ENCODE peak calls at places on chromosomes 5 and 9, in four cellular contexts. O, D, X and K are unnamed samples.

GRCh38 chr9:3931058-3931457 is 368.8 kb downstream of the GLIS3 start:
- DNase-seq in O (no peak), X (no peak), D (no peak), K (no peak)

GRCh38 chr9:89751081-89751855 is 146.5 kb downstream of the GADD45G start:
- DNase-seq in O (no peak), X (no peak), D (no peak), K (no peak)

GRCh38 chr9:100443781-100444768 is 17.1 kb downstream of the MSANTD3 start:
- DNase-seq in O (no peak), D (no peak), X (no peak), K (no peak)

GRCh38 chr9:116365056-116365471 is 211.5 kb downstream of the PAPPA start:
- DNase-seq in D (no peak), O (peak; percentile 64), X (no peak), K (peak; percentile 55)

GRCh38 chr5:119743927-119744326 is 114.6 kb downstream of the FAM170A start:
- DNase-seq in X (peak; percentile 40), D (peak; percentile 16), O (no peak), K (no peak)

GRCh38 chr9:4228606-4229005 is 71.3 kb downstream of the GLIS3 start:
- DNase-seq in D (no peak), O (no peak), X (no peak), K (no peak)

GRCh38 chr9:84339951-84340350 is 607 bp downstream of the SLC28A3 start:
- DNase-seq in O (no peak), X (no peak), D (no peak), K (peak; percentile 25)

GRCh38 chr5:44691811-44692210 is 116.9 kb upstream of the MRPS30 start:
- DNase-seq in O (no peak), X (no peak), D (no peak), K (no peak)

GRCh38 chr5:151063136-151063544 is 17.7 kb downstream of the TNIP1 start:
- DNase-seq in X (peak; percentile 21), O (no peak), D (no peak), K (no peak)

GRCh38 chr9:33166263-33167083 is 663 bp downstream of the B4GALT1 start:
- DNase-seq in O (peak; percentile 77), D (peak; percentile 35), X (no peak), K (peak; percentile 88)

GRCh38 chr5:171438753-171439152 is 19.3 kb downstream of the FGF18 start:
- DNase-seq in X (no peak), O (no peak), D (no peak), K (no peak)

GRCh38 chr5:95841914-95842812 is 19.6 kb upstream of the GLRX start:
- DNase-seq in D (no peak), O (no peak), X (peak; percentile 98), K (peak; percentile 67)

GRCh38 chr9:114037961-114038723 is 40.0 kb downstream of the AMBP start:
- DNase-seq in X (no peak), D (no peak), O (no peak), K (no peak)

GRCh38 chr9:130242270-130243014 is 23.1 kb upstream of the HMCN2 start:
- DNase-seq in D (no peak), X (no peak), O (no peak), K (peak; percentile 43)